ENCODE peak calls at places on chromosomes 5 and 9, in seven cellular contexts. J is islet precursor cell; M is NCI-H748 treated with DMSO at 0.1 percent for 48 hours; W is globus pallidus; N is stimulated activated CD8-positive, alpha-beta memory T cell treated with anti-CD3 and anti-CD28 coated beads, Interleukin-15, amount 100 ng/mL, for 24 hours; T is stimulated activated naive CD8-positive, alpha-beta T cell treated with anti-CD3 and anti-CD28 coated beads, Interleukin-15, Interleukin-2, amounts not matched to agents 100 U/mL and 50 U/mL, for 24 hours; S is cardiac fibroblast. A is an unnamed sample.

GRCh38 chr9:36101916-36102741 is 34.4 kb upstream of the GLIPR2 start:
- DNase-seq in J (peak), S (peak), M (no peak), T (no peak), N (no peak), W (peak), A (peak)

GRCh38 chr9:16730162-16730561 is 140.3 kb downstream of the BNC2 start:
- DNase-seq in W (no peak), M (no peak), S (no peak), T (no peak), N (no peak), J (no peak), A (no peak)

GRCh38 chr5:72523960-72524582 is 16.9 kb upstream of the ZNF366 start:
- DNase-seq in W (peak), M (peak), T (no peak), N (no peak), J (no peak), S (peak), A (no peak)

GRCh38 chr9:106058460-106058859 is 364.1 kb downstream of the TMEM38B start:
- DNase-seq in W (no peak), J (no peak), N (no peak), M (no peak), S (no peak), T (no peak), A (no peak)

GRCh38 chr5:159456722-159457462 is 126.6 kb upstream of the IL12B start:
- DNase-seq in N (no peak), S (no peak), M (no peak), W (no peak), T (peak), J (peak), A (peak)

GRCh38 chr5:10548418-10549122 is 15.3 kb upstream of the ANKRD33B start:
- DNase-seq in T (no peak), N (no peak), J (no peak), M (no peak), S (no peak), W (no peak), A (no peak)

GRCh38 chr9:130616451-130616850 is 37.1 kb downstream of the FUBP3 start:
- DNase-seq in T (no peak), J (no peak), S (no peak), W (no peak), M (no peak), N (no peak), A (no peak)

GRCh38 chr9:109600142-109600541 is 102.0 kb upstream of the PTPN3 start:
- DNase-seq in J (peak), S (peak), M (no peak), N (no peak), W (no peak), T (no peak), A (peak)

GRCh38 chr9:137034709-137035506 is 3.0 kb upstream of the FUT7 start:
- DNase-seq in T (peak), N (peak), W (peak), M (peak), S (peak), J (peak), A (peak)

GRCh38 chr5:11814373-11814772 is 89.9 kb downstream of the CTNND2 start:
- DNase-seq in J (no peak), W (no peak), S (no peak), M (no peak), T (no peak), N (no peak), A (no peak)

GRCh38 chr9:116476935-116477381 is 210.1 kb upstream of the TRIM32 start:
- DNase-seq in N (no peak), M (no peak), W (peak), J (no peak), T (no peak), S (peak), A (no peak)

GRCh38 chr9:105663914-105664313 is 1.7 kb downstream of the TAL2 start:
- DNase-seq in M (no peak), W (no peak), S (no peak), N (no peak), J (no peak), T (no peak), A (no peak)

GRCh38 chr9:107742531-107743309 is 253.2 kb upstream of the KLF4 start:
- DNase-seq in N (no peak), M (no peak), W (no peak), J (no peak), S (peak), T (no peak), A (no peak)

GRCh38 chr5:31270396-31270795 is 76.9 kb downstream of the CDH6 start:
- DNase-seq in W (peak), M (peak), J (no peak), S (peak), T (no peak), N (no peak), A (no peak)

GRCh38 chr5:165029471-165029870 is 1524.1 kb downstream of the MAT2B start:
- DNase-seq in J (peak), S (peak), T (no peak), M (no peak), N (no peak), W (peak), A (peak)

GRCh38 chr5:75049581-75050274 is 2.6 kb downstream of the GCNT4 start:
- DNase-seq in S (peak), T (peak), W (peak), N (no peak), M (peak), J (peak), A (peak)

GRCh38 chr5:145221416-145221815 is 613.7 kb downstream of the PRELID2 start:
- DNase-seq in M (no peak), T (no peak), N (no peak), S (no peak), J (no peak), W (no peak), A (no peak)

GRCh38 chr5:178130576-178131445 is at the start of gene RMND5B:
- DNase-seq in M (peak), N (peak), S (peak), J (peak), T (peak), W (peak), A (peak)

GRCh38 chr9:105425817-105426433 is 21.9 kb upstream of the FSD1L start:
- DNase-seq in T (no peak), W (no peak), S (peak), M (no peak), J (no peak), N (no peak), A (no peak)

GRCh38 chr5:1199649-1200494 is 1.5 kb upstream of the SLC6A19 start:
- DNase-seq in N (no peak), M (no peak), T (no peak), W (no peak), S (no peak), J (no peak), A (no peak)

GRCh38 chr5:443239-444151 is 519 bp downstream of the EXOC3 start:
- DNase-seq in N (no peak), S (no peak), W (no peak), T (peak), J (peak), M (no peak), A (no peak)

GRCh38 chr5:119417891-119418781 is 34.2 kb upstream of the HSD17B4 start:
- DNase-seq in W (no peak), S (peak), T (no peak), J (no peak), N (no peak), M (no peak), A (no peak)

GRCh38 chr5:27474054-27474323 is 435.6 kb upstream of the CDH9 start:
- DNase-seq in W (no peak), J (no peak), N (no peak), M (no peak), S (no peak), T (no peak), A (no peak)

GRCh38 chr5:103569313-103570060 is 6.9 kb upstream of the NUDT12 start:
- DNase-seq in J (no peak), T (no peak), N (no peak), W (no peak), M (no peak), S (peak), A (no peak)

GRCh38 chr5:172622091-172623046 is 18.7 kb upstream of the NEURL1B start:
- DNase-seq in J (no peak), N (no peak), T (no peak), M (no peak), S (no peak), W (no peak), A (no peak)

GRCh38 chr5:133474851-133475590 is 137.3 kb downstream of the FSTL4 start:
- DNase-seq in N (no peak), J (peak), M (no peak), S (no peak), T (no peak), W (no peak), A (no peak)

GRCh38 chr9:115672477-115673316 is 480.9 kb upstream of the PAPPA start:
- DNase-seq in W (no peak), N (no peak), T (no peak), S (peak), J (peak), M (no peak), A (peak)

GRCh38 chr5:108420182-108420581 is 38.3 kb upstream of the FBXL17 start:
- DNase-seq in S (no peak), M (no peak), T (no peak), J (no peak), W (no peak), N (no peak), A (no peak)

GRCh38 chr9:86731511-86731993 is 215.8 kb downstream of the GAS1 start:
- DNase-seq in S (peak), W (no peak), N (no peak), J (no peak), T (no peak), M (no peak), A (peak)

GRCh38 chr9:111356567-111357244 is 26.7 kb upstream of the OR2K2 start:
- DNase-seq in W (no peak), T (peak), N (no peak), J (peak), S (peak), M (no peak), A (peak)